ENCODE peak calls at places on chromosome 15, in eight cellular contexts. Q is CD4-positive, alpha-beta T cell; Z is epithelial cell of prostate; T is mucosa of descending colon; I is ovary; Y is hepatic stellate cell; A is uterus; X is adrenal gland. K is an unnamed sample.

GRCh38 chr15:50458301-50458700 is 34.1 kb downstream of the USP8 start:
- DNase-seq in Z (no peak), A (no peak), X (no peak), I (no peak), Y (no peak), Q (no peak), T (no peak), K (no peak)

GRCh38 chr15:58924326-58924725 is 9.2 kb downstream of the SLTM start:
- DNase-seq in A (no peak), Y (no peak), Z (no peak), I (no peak), X (no peak), Q (no peak), T (no peak), K (no peak)

GRCh38 chr15:59609730-59610712 is 1.6 kb upstream of the GCNT3 start:
- DNase-seq in Q (no peak), Y (no peak), A (no peak), X (no peak), I (no peak), Z (no peak), T (no peak), K (no peak)

GRCh38 chr15:37771462-37771861 is 163.0 kb upstream of the TMCO5A start:
- DNase-seq in A (no peak), Z (no peak), X (no peak), T (no peak), Y (no peak), I (no peak), Q (no peak), K (no peak)

GRCh38 chr15:60442763-60443162 is 36.2 kb downstream of the ICE2 start:
- DNase-seq in X (no peak), I (no peak), A (no peak), Z (no peak), Y (no peak), T (no peak), Q (no peak), K (no peak)

GRCh38 chr15:69026355-69026754 is 11.9 kb downstream of the NOX5 start:
- DNase-seq in X (no peak), T (no peak), Q (no peak), Z (no peak), I (no peak), Y (no peak), A (no peak), K (no peak)

GRCh38 chr15:43246261-43246764 is 20.4 kb downstream of the TGM5 start:
- DNase-seq in X (no peak), T (no peak), Z (no peak), Y (no peak), Q (no peak), A (no peak), I (no peak), K (no peak)

GRCh38 chr15:101811902-101812301 is at the start of gene OR4F15:
- DNase-seq in I (no peak), Y (no peak), X (no peak), Z (no peak), T (no peak), Q (no peak), A (no peak), K (no peak)

GRCh38 chr15:89630260-89630659 is 25.0 kb downstream of the KIF7 start:
- DNase-seq in A (no peak), I (no peak), Y (no peak), Z (no peak), Q (no peak), T (no peak), X (no peak), K (no peak)

GRCh38 chr15:45225506-45226273 is 26.3 kb upstream of the SLC28A2 start:
- DNase-seq in A (no peak), X (no peak), I (no peak), Z (no peak), Q (no peak), T (no peak), Y (no peak), K (no peak)

K was measured in NCI-H2171.